ENCODE peak calls at places on chromosomes 3 and 15, in four cellular contexts. T, N, S and Q are unnamed samples.

GRCh38 chr3:38608086-38608775 is 41.3 kb downstream of the SCN5A start:
- DNase-seq in N (no peak), S (no peak), T (no peak), Q (no peak)

GRCh38 chr3:172673210-172673679 is 37.6 kb downstream of the NCEH1 start:
- DNase-seq in N (peak), S (peak), T (peak), Q (peak)

GRCh38 chr3:42067324-42067723 is 23.8 kb upstream of the TRAK1 start:
- DNase-seq in S (no peak), T (peak), N (no peak), Q (no peak)

GRCh38 chr3:128496019-128496601 is 3.1 kb upstream of the GATA2 start:
- DNase-seq in T (no peak), N (peak), S (no peak), Q (no peak)

GRCh38 chr3:25673738-25674298 is 9.1 kb upstream of the TOP2B start:
- DNase-seq in T (no peak), S (no peak), N (no peak), Q (no peak)

GRCh38 chr15:39581501-39582285 is 814 bp downstream of the THBS1 start:
- DNase-seq in T (peak), N (no peak), S (peak), Q (no peak)

GRCh38 chr3:105448338-105448982 is 81.8 kb downstream of the ALCAM start:
- DNase-seq in S (no peak), N (no peak), T (peak), Q (no peak)

GRCh38 chr3:175199961-175200360 is 340.8 kb downstream of the NAALADL2 start:
- DNase-seq in T (peak), N (no peak), S (no peak), Q (no peak)

GRCh38 chr3:69236808-69237707 is 114.7 kb upstream of the LMOD3 start:
- DNase-seq in N (no peak), T (no peak), S (no peak), Q (no peak)

GRCh38 chr15:70094690-70095311 is 2.9 kb downstream of the TLE3 start:
- DNase-seq in S (no peak), N (no peak), T (no peak), Q (no peak)

GRCh38 chr3:101148001-101148400 is 154.8 kb upstream of the ABI3BP start:
- DNase-seq in T (no peak), S (no peak), N (no peak), Q (peak)

GRCh38 chr15:95017950-95018349 is 786.6 kb downstream of the MCTP2 start:
- DNase-seq in S (no peak), T (no peak), N (no peak), Q (no peak)

GRCh38 chr3:124599779-124600693 is 130.2 kb upstream of the UMPS start:
- DNase-seq in S (no peak), T (peak), N (no peak), Q (no peak)

GRCh38 chr3:183212565-183212964 is 40.5 kb upstream of the B3GNT5 start:
- DNase-seq in N (no peak), S (no peak), T (no peak), Q (no peak)

GRCh38 chr3:129441782-129442181 is 1.8 kb downstream of the IFT122 start:
- DNase-seq in S (no peak), T (peak), N (no peak), Q (no peak)

GRCh38 chr3:83868909-83869567 is 1089.8 kb upstream of the CADM2 start:
- DNase-seq in S (no peak), T (no peak), N (no peak), Q (no peak)

GRCh38 chr3:60048447-60048848 is 998.6 kb upstream of the CFAP20DC start:
- DNase-seq in T (no peak), S (no peak), N (no peak), Q (no peak)

GRCh38 chr15:82105458-82106205 is 59.8 kb upstream of the MEX3B start:
- DNase-seq in N (no peak), S (no peak), T (peak), Q (no peak)

GRCh38 chr15:43127752-43128151 is 5.6 kb upstream of the TMEM62 start:
- DNase-seq in S (no peak), T (no peak), N (no peak), Q (no peak)

GRCh38 chr3:150738688-150739087 is 24.3 kb downstream of the SIAH2 start:
- DNase-seq in T (no peak), S (no peak), N (no peak), Q (peak)

DNA sequence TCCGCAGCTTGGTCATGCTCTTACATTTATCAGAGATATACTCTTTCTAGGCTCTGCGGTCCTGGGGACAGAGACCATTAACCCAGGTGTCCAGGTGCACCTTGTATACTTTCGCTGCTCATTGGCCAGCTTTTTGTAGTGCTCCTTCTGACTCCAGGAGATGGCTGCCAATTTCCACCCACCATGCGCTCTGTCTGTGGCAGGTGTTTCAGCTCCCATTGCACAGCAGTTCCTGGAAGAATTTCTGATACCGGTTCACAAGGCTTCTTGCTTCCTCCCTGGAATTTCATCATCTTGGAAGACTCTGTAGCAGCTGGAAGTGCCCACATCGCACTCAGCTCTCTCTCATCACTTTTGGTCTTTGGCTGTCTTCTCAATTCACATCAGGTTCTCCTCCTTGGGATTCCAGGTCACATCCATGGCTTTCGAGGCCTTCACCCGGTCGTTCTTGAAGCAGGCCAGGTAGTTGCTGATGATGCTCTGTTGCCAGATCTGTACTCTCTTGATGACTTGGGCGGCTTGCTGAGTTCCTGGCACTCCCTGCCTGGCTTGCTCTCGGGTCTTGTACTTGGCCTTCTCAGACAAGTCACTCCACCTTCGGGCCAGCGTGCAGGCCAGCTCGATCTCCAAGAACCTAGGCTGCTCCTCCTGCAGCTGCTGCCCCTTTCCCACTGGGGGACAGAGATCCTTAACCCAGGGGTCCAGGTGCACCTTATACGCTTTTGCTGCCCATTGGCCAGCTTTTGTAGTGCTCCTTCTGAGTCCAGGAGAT is 41.1 kb upstream of the ARL8B start:
- DNase-seq in S (no peak), T (no peak), N (no peak), Q (no peak)
- TF ChIP-seq MAFK in S (no peak), T (no peak), N (no peak), Q (no peak)

DNA sequence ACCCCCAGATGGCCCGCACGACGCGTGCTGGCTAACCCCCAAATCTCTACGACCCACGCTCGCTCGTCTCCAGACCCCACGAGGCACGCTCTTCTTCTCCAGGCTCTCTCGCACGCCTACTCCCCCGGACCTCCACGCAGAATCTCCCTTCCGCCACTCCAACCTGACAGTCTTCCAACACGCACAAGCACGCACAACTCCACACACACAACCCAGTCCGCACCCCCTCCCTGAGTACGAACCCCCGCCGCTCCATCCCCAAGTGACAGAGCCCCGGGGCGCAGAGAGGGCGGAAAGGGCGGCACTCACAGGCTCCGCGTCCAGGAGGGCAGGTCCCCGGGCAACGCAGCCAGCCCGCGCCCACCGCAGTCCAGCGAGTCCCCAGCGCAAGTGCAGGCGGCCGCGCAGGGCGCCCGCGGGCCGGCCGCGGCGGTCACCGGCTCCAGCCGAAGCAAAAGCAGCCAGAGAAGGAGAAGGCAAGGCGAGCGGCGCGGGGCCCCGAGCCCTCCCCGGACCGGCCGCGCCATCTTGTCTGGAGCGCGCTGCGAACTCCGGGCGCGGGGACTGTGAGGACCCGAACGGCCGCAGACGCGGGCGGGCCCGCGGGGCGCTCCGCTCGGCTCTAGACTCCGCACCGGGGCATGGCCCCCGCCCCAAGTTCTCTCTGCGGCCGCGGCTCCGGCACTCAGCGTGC is 794 bp downstream of the LRIG1 start:
- DNase-seq in N (peak), T (peak), S (peak), Q (no peak)
- TF ChIP-seq MAFK in N (no peak), T (no peak), S (no peak), Q (no peak)

GRCh38 chr15:71449363-71449762 is 334.1 kb downstream of the THSD4 start:
- DNase-seq in S (no peak), N (no peak), T (no peak), Q (no peak)

GRCh38 chr15:71449956-71450355 is 334.7 kb downstream of the THSD4 start:
- DNase-seq in T (no peak), S (no peak), N (no peak), Q (no peak)

GRCh38 chr15:71451080-71451479 is 335.8 kb downstream of the THSD4 start:
- DNase-seq in T (no peak), N (no peak), S (no peak), Q (no peak)

GRCh38 chr15:71447328-71448250 is 332.3 kb downstream of the THSD4 start:
- DNase-seq in T (peak), N (no peak), S (peak), Q (no peak)

DNA sequence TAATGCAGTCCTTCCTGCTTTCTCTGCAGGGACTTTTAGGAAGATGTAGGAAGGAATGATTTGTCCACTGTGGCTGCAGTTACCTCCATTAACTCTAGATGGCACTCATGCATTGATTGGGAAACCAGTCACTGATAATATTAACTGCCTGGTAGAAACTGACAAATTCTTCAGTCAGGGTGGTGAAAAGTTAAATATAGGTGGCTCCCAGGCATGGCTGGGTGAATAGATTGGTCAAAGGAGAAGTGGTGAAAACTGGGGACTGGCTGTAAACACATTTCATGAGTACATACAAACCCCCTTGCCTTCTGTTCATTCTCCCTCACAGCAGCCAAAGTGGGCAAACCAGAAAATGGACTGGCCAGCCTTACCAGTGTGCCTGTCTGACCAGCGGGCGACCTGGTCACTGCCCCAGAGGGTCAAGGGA is 333.4 kb downstream of the THSD4 start:
- DNase-seq in N (peak), T (peak), S (peak), Q (peak)
- TF ChIP-seq MAFK in N (no peak), T (no peak), S (no peak), Q (no peak)

GRCh38 chr3:15633159-15633558 is 31.6 kb downstream of the BTD start:
- DNase-seq in S (no peak), N (no peak), T (no peak), Q (no peak)
- TF ChIP-seq MAFK in S (no peak), N (no peak), T (no peak), Q (no peak)

GRCh38 chr15:89382288-89382687 is 47.7 kb upstream of the POLG start:
- DNase-seq in T (no peak), S (no peak), N (no peak), Q (no peak)

GRCh38 chr15:89381330-89381729 is 46.7 kb upstream of the POLG start:
- DNase-seq in T (no peak), S (no peak), N (no peak), Q (no peak)

GRCh38 chr15:89381888-89382287 is 47.3 kb upstream of the POLG start:
- DNase-seq in N (no peak), T (no peak), S (no peak), Q (no peak)

GRCh38 chr15:89385596-89386242 is 51.1 kb upstream of the POLG start:
- DNase-seq in S (no peak), N (no peak), T (no peak), Q (no peak)

DNA sequence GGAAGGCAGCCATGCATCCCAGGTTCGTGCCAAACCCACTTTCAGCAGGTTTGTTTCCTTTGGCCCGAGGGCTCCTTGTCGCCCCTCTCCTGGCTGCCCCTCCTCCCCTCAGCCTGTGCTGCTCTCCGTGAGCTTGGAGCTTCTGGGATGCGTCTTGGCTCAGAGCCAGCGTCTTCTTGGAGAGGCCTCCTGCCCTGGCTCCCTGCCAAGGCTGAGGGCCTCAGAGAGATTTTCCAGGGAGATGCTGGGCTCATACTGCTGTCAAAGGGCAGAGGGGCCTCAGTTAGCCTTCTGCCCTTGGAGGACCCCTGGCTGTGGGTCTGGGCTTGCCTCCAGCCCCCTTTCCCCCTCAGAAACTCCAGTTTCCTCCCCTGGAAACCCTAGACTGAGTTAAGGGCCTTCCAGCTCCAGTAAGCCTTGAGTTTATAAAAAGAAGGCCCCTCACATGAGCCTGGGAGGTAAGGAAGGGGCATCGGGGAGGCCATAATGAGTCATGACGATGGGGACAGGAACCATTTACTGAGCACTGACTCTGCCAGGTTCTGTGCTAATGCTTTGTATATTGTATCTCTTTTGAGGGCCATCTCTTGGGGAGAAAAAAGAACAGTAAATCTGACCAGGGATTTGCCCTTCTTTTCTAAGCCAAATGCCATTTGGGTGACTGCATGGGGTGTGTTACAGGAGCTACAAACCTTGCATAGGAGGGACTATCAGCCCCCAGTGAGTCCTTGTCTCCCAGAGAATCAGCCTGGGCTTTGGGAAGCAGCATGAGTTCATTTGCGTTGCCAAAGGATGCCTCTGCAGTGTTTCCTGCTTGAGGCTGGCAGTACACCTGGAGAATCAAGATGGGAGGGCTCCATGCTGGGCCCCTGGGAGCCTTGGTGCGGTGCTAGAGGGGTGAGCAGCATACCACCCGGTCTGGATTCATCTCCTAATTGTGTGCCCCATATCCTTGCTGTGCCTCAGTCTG is 49.3 kb upstream of the POLG start:
- DNase-seq in T (peak), S (no peak), N (no peak), Q (peak)
- TF ChIP-seq MAFK in T (no peak), S (no peak), N (no peak), Q (no peak)